ENCODE peak calls at places on chromosomes 4 and X, in nine cellular contexts. L is keratinocyte, V is lower lobe of right lung, B is left lung, M is IMR-90, Y is SJCRH30, W is ovary, K is psoas muscle, U is right atrium auricular region. A is an unnamed sample. For H3K27me3 and H3K4me1, the result is how much of the 10 kb centered on the place peaks cover.

GRCh38 chrX:12360991-12361598 is 222.8 kb downstream of the FRMPD4 start:
- DNase-seq in Y (no peak), M (peak), L (no peak), K (no peak), V (no peak), U (no peak), B (no peak), W (no peak), A (no peak)

GRCh38 chr4:126779446-126780166 is 853.2 kb upstream of the INTU start:
- DNase-seq in V (no peak), W (no peak), U (no peak), Y (no peak), B (no peak), M (no peak), K (no peak), L (no peak), A (no peak)

GRCh38 chr4:3529363-3529762 is 2.9 kb downstream of the LRPAP1 start:
- DNase-seq in M (no peak), K (peak), B (peak), V (peak), U (no peak), Y (no peak), W (no peak), L (no peak), A (peak)

GRCh38 chr4:156946508-156947197 is 24.9 kb downstream of the PDGFC start:
- DNase-seq in L (peak), K (no peak), M (peak), B (no peak), Y (peak), V (no peak), W (no peak), U (peak), A (peak)

GRCh38 chr4:11650801-11651596 is 222.3 kb upstream of the HS3ST1 start:
- DNase-seq in V (no peak), L (no peak), U (no peak), W (no peak), Y (no peak), B (no peak), M (peak), K (no peak), A (no peak)

GRCh38 chr4:46946914-46947313 is 37.9 kb upstream of the COX7B2 start:
- DNase-seq in W (no peak), V (no peak), B (no peak), M (peak), K (no peak), U (no peak), Y (no peak), L (no peak), A (no peak)

GRCh38 chr4:80049402-80049801 is 23.6 kb downstream of the ANTXR2 start:
- DNase-seq in L (no peak), B (no peak), W (no peak), Y (no peak), U (no peak), M (no peak), K (no peak), V (no peak), A (no peak)

GRCh38 chr4:96342790-96343455 is 503.0 kb downstream of the PDHA2 start:
- DNase-seq in L (no peak), W (no peak), M (no peak), B (no peak), K (no peak), V (no peak), U (no peak), Y (no peak), A (no peak)

GRCh38 chrX:115913575-115913974 is 257.0 kb upstream of the AGTR2 start:
- DNase-seq in U (no peak), B (no peak), K (no peak), L (no peak), W (no peak), Y (no peak), V (no peak), M (no peak), A (no peak)

GRCh38 chr4:140096483-140096861 is 57.5 kb downstream of the MAML3 start:
- DNase-seq in L (no peak), W (no peak), M (no peak), U (no peak), K (no peak), V (no peak), Y (no peak), B (no peak), A (no peak)

GRCh38 chrX:72137846-72138455 is 6.2 kb upstream of the RTL5 start:
- DNase-seq in W (no peak), M (no peak), B (no peak), Y (no peak), K (no peak), V (no peak), L (no peak), U (no peak), A (no peak)

GRCh38 chrX:45154033-45154360 is 46.7 kb downstream of the DIPK2B start:
- DNase-seq in K (no peak), L (no peak), W (no peak), B (no peak), M (no peak), V (no peak), U (no peak), Y (no peak), A (no peak)

GRCh38 chr4:109434007-109434792 is 585 bp downstream of the SEC24B start:
- DNase-seq in V (peak), W (peak), K (peak), Y (peak), B (no peak), L (no peak), M (peak), U (no peak), A (peak)

GRCh38 chr4:119750771-119751170 is 122.2 kb upstream of the PDE5A start:
- DNase-seq in W (no peak), U (no peak), Y (no peak), V (no peak), K (no peak), M (peak), L (no peak), B (no peak), A (no peak)

GRCh38 chrX:74465424-74465823 is 44.1 kb downstream of the SLC16A2 start:
- DNase-seq in M (peak), B (no peak), K (no peak), W (no peak), L (no peak), U (no peak), V (no peak), Y (no peak), A (no peak)

GRCh38 chr4:162791321-162791720 is 375.4 kb downstream of the NAF1 start:
- DNase-seq in L (no peak), K (no peak), V (no peak), U (no peak), W (no peak), Y (no peak), B (no peak), M (no peak), A (no peak)

GRCh38 chr4:143558823-143559756 is 45.6 kb downstream of the SMARCA5 start:
- DNase-seq in V (peak), K (peak), U (no peak), Y (no peak), M (peak), L (peak), B (peak), W (peak), A (peak)

GRCh38 chr4:185305979-185306442 is 89.7 kb downstream of the LRP2BP start:
- DNase-seq in M (peak), Y (no peak), L (peak), K (no peak), V (no peak), U (no peak), W (no peak), B (no peak), A (no peak)

GRCh38 chr4:6581566-6582121 is 6.7 kb downstream of the MAN2B2 start:
- DNase-seq in U (no peak), L (no peak), K (no peak), M (no peak), W (no peak), B (no peak), Y (no peak), V (no peak), A (no peak)

GRCh38 chr4:46016306-46016705 is 107.5 kb downstream of the GABRG1 start:
- DNase-seq in Y (peak), K (no peak), B (no peak), V (no peak), M (no peak), U (no peak), L (no peak), W (no peak), A (no peak)

GRCh38 chr4:76384052-76384451 is 36.9 kb downstream of the CCDC158 start:
- DNase-seq in V (no peak), W (no peak), Y (no peak), M (no peak), B (no peak), L (no peak), U (no peak), K (no peak), A (no peak)

GRCh38 chrX:2870650-2871049 is 41.9 kb downstream of the GYG2 start:
- DNase-seq in W (no peak), V (no peak), M (no peak), U (no peak), B (no peak), K (no peak), L (no peak), Y (no peak), A (no peak)

GRCh38 chr4:73662709-73663546 is 42.7 kb upstream of the RASSF6 start:
- DNase-seq in L (no peak), W (no peak), M (peak), V (no peak), Y (peak), B (no peak), K (no peak), U (no peak), A (no peak)

GRCh38 chr4:76752911-76753494 is 144.9 kb downstream of the SOWAHB start:
- DNase-seq in L (peak), M (peak), U (no peak), W (no peak), Y (peak), K (no peak), B (no peak), V (no peak), A (no peak)

GRCh38 chr4:15003441-15003890 is 1.2 kb downstream of the CPEB2 start:
- DNase-seq in L (no peak), M (peak), W (peak), B (peak), U (no peak), V (peak), K (peak), Y (peak), A (peak)

GRCh38 chr4:147799986-147800555 is 68.2 kb downstream of the ARHGAP10 start:
- DNase-seq in B (no peak), U (no peak), L (no peak), W (no peak), M (no peak), K (no peak), V (no peak), Y (no peak), A (no peak)

GRCh38 chr4:71833175-71833900 is 49.5 kb upstream of the GC start:
- DNase-seq in W (no peak), Y (peak), U (no peak), K (no peak), L (no peak), B (peak), M (no peak), V (peak), A (no peak)

GRCh38 chr4:48642421-48643144 is 137.5 kb downstream of the FRYL start:
- DNase-seq in B (no peak), Y (peak), M (peak), L (no peak), K (no peak), V (no peak), U (no peak), W (no peak), A (no peak)

GRCh38 chrX:140503714-140504351 is 1.0 kb downstream of the SOX3 start:
- DNase-seq in M (peak), L (no peak), V (no peak), Y (no peak), W (no peak), K (peak), B (peak), U (no peak), A (peak)

GRCh38 chrX:140507982-140508305 is 3.1 kb upstream of the SOX3 start:
- DNase-seq in K (no peak), B (no peak), U (no peak), M (no peak), Y (peak), W (no peak), V (peak), L (no peak), A (no peak)

GRCh38 chrX:140504371-140505324 is at the start of gene SOX3:
- DNase-seq in B (no peak), W (no peak), V (no peak), M (no peak), K (no peak), L (no peak), U (no peak), Y (no peak), A (no peak)

GRCh38 chrX:140507223-140507981 is 2.5 kb upstream of the SOX3 start:
- DNase-seq in K (no peak), L (no peak), W (no peak), M (no peak), B (no peak), V (no peak), Y (peak), U (no peak), A (no peak)

GRCh38 chrX:140505421-140506337 is 810 bp upstream of the SOX3 start:
- DNase-seq in M (no peak), K (no peak), L (no peak), Y (no peak), V (no peak), W (no peak), B (no peak), U (no peak), A (no peak)
- H3K27me3 ChIP-seq in M (half or more), K (under half), L (half or more), Y (under half), V (half or more), W (under half), B (half or more), U (under half), A (under half)

DNA sequence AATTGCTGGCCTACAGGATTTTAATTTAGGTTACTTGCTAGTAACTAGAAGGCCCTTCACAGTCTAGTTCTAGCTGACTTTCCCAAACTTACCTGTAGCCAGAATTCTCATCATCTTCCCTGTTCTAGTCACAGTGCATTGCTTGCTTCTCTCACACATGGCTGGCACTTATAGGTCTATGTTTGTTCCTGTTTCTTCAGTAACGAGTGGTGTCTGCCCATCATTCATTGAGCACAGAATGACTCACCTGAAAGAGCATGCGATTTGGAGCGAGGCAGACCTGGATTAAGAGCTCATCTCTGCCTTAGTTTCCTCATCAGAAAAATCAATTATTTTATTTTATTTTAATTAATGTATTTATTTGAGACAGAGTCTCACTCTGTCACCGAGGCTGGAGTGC is 201.7 kb upstream of the ANK2 start:
- DNase-seq in B (no peak), L (no peak), U (no peak), V (no peak), K (no peak), Y (no peak), W (no peak), M (no peak), A (no peak)
- H3K4me1 ChIP-seq in B (under half), L (under half), U (under half), V (under half), K (under half), Y (under half), W (under half), M (under half), A (under half)

GRCh38 chr4:87036713-87037112 is 101.9 kb downstream of the AFF1 start:
- DNase-seq in W (no peak), Y (no peak), U (no peak), B (no peak), L (no peak), M (no peak), V (no peak), K (no peak), A (no peak)

GRCh38 chr4:87035881-87036509 is 101.2 kb downstream of the AFF1 start:
- DNase-seq in V (no peak), B (no peak), K (no peak), U (no peak), Y (no peak), M (no peak), L (no peak), W (no peak), A (no peak)

GRCh38 chr4:87033902-87034301 is 99.1 kb downstream of the AFF1 start:
- DNase-seq in K (no peak), B (no peak), V (no peak), U (no peak), M (no peak), Y (no peak), L (no peak), W (no peak), A (no peak)

GRCh38 chr4:87032884-87033533 is 98.2 kb downstream of the AFF1 start:
- DNase-seq in K (no peak), B (no peak), V (no peak), L (no peak), U (no peak), M (peak), W (no peak), Y (peak), A (no peak)

DNA sequence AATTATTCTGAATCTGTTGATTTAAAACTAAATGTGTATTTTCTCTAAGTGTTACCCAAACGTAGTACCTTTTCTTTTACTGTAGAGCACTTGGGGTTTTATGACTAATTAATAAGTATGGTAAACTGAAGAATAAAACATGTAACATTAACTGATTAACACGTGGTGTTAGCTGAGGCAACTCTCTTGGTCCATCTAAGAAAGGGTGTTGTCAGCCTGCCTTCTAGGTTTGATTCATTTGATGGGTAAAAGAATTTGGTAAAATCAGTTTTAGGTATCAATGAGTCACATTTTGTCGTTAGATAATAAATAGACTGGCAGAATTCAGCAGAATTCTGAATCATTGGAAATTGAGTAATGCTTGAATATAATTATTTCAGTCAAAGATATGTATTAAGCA is 99.7 kb downstream of the AFF1 start:
- DNase-seq in W (no peak), Y (no peak), U (no peak), M (no peak), L (no peak), B (no peak), K (no peak), V (no peak), A (no peak)
- H3K27ac ChIP-seq in W (peak), Y (no peak), U (peak), M (no peak), L (peak), B (no peak), K (peak), V (no peak), A (no peak)

GRCh38 chrX:48616575-48616974 is 19.3 kb downstream of the WDR13 start:
- DNase-seq in U (no peak), B (no peak), V (no peak), K (no peak), W (no peak), Y (no peak), M (no peak), L (no peak), A (no peak)
- H3K27me3 ChIP-seq in U (under half), B (under half), V (under half), K (under half), W (under half), Y (under half), M (under half), L (under half), A (under half)

A was measured in body of pancreas.